ENCODE peak calls at places on chromosomes 13 and 19, in six cellular contexts. One of them, this sample, is unnamed. For H3K9me3 and H3K36me3, the result is how much of the 10 kb centered on the place peaks cover.

GRCh38 chr13:97140611-97141010 is 81.5 kb upstream of the MBNL2 start:
- DNase-seq in colonic mucosa: no peak
- DNase-seq in Caco-2: no peak
- DNase-seq in mammary epithelial cell: no peak
- DNase-seq in H1: no peak
- DNase-seq in ovary: no peak
- DNase-seq in this sample: no peak

GRCh38 chr19:10111405-10111811 is at the start of gene P2RY11:
- DNase-seq in colonic mucosa: no peak
- DNase-seq in Caco-2: no peak
- DNase-seq in mammary epithelial cell: no peak
- DNase-seq in H1: no peak
- DNase-seq in ovary: no peak
- DNase-seq in this sample: no peak

GRCh38 chr13:30409911-30410704 is 12.2 kb upstream of the UBE2L5 start:
- DNase-seq in colonic mucosa: no peak
- DNase-seq in Caco-2: no peak
- DNase-seq in mammary epithelial cell: peak
- DNase-seq in H1: no peak
- DNase-seq in ovary: peak
- DNase-seq in this sample: no peak

GRCh38 chr13:22278336-22278929 is 607.6 kb downstream of the FGF9 start:
- DNase-seq in colonic mucosa: peak
- DNase-seq in Caco-2: peak
- DNase-seq in mammary epithelial cell: peak
- DNase-seq in H1: peak
- DNase-seq in ovary: peak
- DNase-seq in this sample: no peak

GRCh38 chr13:33352023-33352422 is 66.5 kb upstream of the STARD13 start:
- DNase-seq in colonic mucosa: no peak
- DNase-seq in Caco-2: no peak
- DNase-seq in mammary epithelial cell: no peak
- DNase-seq in H1: no peak
- DNase-seq in ovary: no peak
- DNase-seq in this sample: no peak

GRCh38 chr19:55105237-55105636 is 12.2 kb downstream of the PPP1R12C start:
- DNase-seq in colonic mucosa: no peak
- DNase-seq in Caco-2: no peak
- DNase-seq in mammary epithelial cell: no peak
- DNase-seq in H1: no peak
- DNase-seq in ovary: no peak
- DNase-seq in this sample: no peak

GRCh38 chr19:1016647-1017114 is 4.2 kb downstream of the TMEM259 start:
- DNase-seq in colonic mucosa: peak
- DNase-seq in Caco-2: no peak
- DNase-seq in mammary epithelial cell: peak
- DNase-seq in H1: no peak
- DNase-seq in ovary: no peak
- DNase-seq in this sample: no peak

GRCh38 chr19:907183-907853 is 5.7 kb downstream of the R3HDM4 start:
- DNase-seq in colonic mucosa: no peak
- DNase-seq in Caco-2: no peak
- DNase-seq in mammary epithelial cell: no peak
- DNase-seq in H1: no peak
- DNase-seq in ovary: no peak
- DNase-seq in this sample: no peak

GRCh38 chr13:24293761-24294160 is 15.6 kb upstream of the C1QTNF9 start:
- DNase-seq in colonic mucosa: no peak
- DNase-seq in Caco-2: no peak
- DNase-seq in mammary epithelial cell: no peak
- DNase-seq in H1: no peak
- DNase-seq in ovary: no peak
- DNase-seq in this sample: no peak

GRCh38 chr19:14072535-14073231 is at the start of gene MISP3:
- DNase-seq in colonic mucosa: peak
- DNase-seq in Caco-2: peak
- DNase-seq in mammary epithelial cell: peak
- DNase-seq in H1: no peak
- DNase-seq in ovary: no peak
- DNase-seq in this sample: no peak

GRCh38 chr13:68369739-68370138 is 1139.6 kb upstream of the PCDH9 start:
- DNase-seq in colonic mucosa: no peak
- DNase-seq in Caco-2: no peak
- DNase-seq in mammary epithelial cell: no peak
- DNase-seq in H1: no peak
- DNase-seq in ovary: no peak
- DNase-seq in this sample: no peak

GRCh38 chr19:13401388-13401787 is 104.9 kb downstream of the CACNA1A start:
- DNase-seq in colonic mucosa: no peak
- DNase-seq in Caco-2: peak
- DNase-seq in mammary epithelial cell: peak
- DNase-seq in H1: no peak
- DNase-seq in ovary: no peak
- DNase-seq in this sample: no peak

GRCh38 chr13:106496072-106496997 is 39.1 kb downstream of the EFNB2 start:
- DNase-seq in colonic mucosa: no peak
- DNase-seq in Caco-2: no peak
- DNase-seq in mammary epithelial cell: no peak
- DNase-seq in H1: no peak
- DNase-seq in ovary: no peak
- DNase-seq in this sample: no peak

GRCh38 chr19:45179063-45179847 is 671 bp downstream of the BLOC1S3 start:
- DNase-seq in colonic mucosa: no peak
- DNase-seq in Caco-2: no peak
- DNase-seq in mammary epithelial cell: peak
- DNase-seq in H1: no peak
- DNase-seq in ovary: peak
- DNase-seq in this sample: no peak

GRCh38 chr13:53408847-53409568 is 380.4 kb downstream of the OLFM4 start:
- DNase-seq in colonic mucosa: no peak
- DNase-seq in Caco-2: no peak
- DNase-seq in mammary epithelial cell: no peak
- DNase-seq in H1: no peak
- DNase-seq in ovary: no peak
- DNase-seq in this sample: no peak

GRCh38 chr13:30577381-30577780 is 40.3 kb upstream of the USPL1 start:
- DNase-seq in colonic mucosa: no peak
- DNase-seq in Caco-2: no peak
- DNase-seq in mammary epithelial cell: peak
- DNase-seq in H1: no peak
- DNase-seq in ovary: no peak
- DNase-seq in this sample: no peak

GRCh38 chr19:2055871-2056809 is 5.1 kb upstream of the MKNK2 start:
- DNase-seq in colonic mucosa: peak
- DNase-seq in Caco-2: no peak
- DNase-seq in mammary epithelial cell: no peak
- DNase-seq in H1: no peak
- DNase-seq in ovary: peak
- DNase-seq in this sample: no peak

GRCh38 chr13:94123543-94123942 is 355.9 kb downstream of the DCT start:
- DNase-seq in colonic mucosa: no peak
- DNase-seq in Caco-2: no peak
- DNase-seq in mammary epithelial cell: no peak
- DNase-seq in H1: no peak
- DNase-seq in ovary: no peak
- DNase-seq in this sample: no peak

GRCh38 chr13:35789335-35790166 is 313.1 kb upstream of the MAB21L1 start:
- DNase-seq in colonic mucosa: no peak
- DNase-seq in Caco-2: no peak
- DNase-seq in mammary epithelial cell: peak
- DNase-seq in H1: no peak
- DNase-seq in ovary: no peak
- DNase-seq in this sample: no peak

GRCh38 chr13:32001392-32001768 is 30.2 kb upstream of the FRY start:
- DNase-seq in colonic mucosa: no peak
- DNase-seq in Caco-2: peak
- DNase-seq in mammary epithelial cell: peak
- DNase-seq in H1: no peak
- DNase-seq in ovary: no peak
- DNase-seq in this sample: no peak

GRCh38 chr13:112710855-112711527 is 21.2 kb downstream of the ATP11A start:
- DNase-seq in colonic mucosa: no peak
- DNase-seq in Caco-2: peak
- DNase-seq in mammary epithelial cell: no peak
- DNase-seq in H1: no peak
- DNase-seq in ovary: peak
- DNase-seq in this sample: no peak

GRCh38 chr19:2616741-2617392 is 85.6 kb downstream of the GNG7 start:
- DNase-seq in colonic mucosa: no peak
- DNase-seq in Caco-2: no peak
- DNase-seq in mammary epithelial cell: no peak
- DNase-seq in H1: no peak
- DNase-seq in ovary: no peak
- DNase-seq in this sample: no peak

GRCh38 chr19:45881082-45881908 is 4.6 kb downstream of the IRF2BP1 start:
- DNase-seq in colonic mucosa: peak
- DNase-seq in Caco-2: no peak
- DNase-seq in mammary epithelial cell: no peak
- DNase-seq in H1: no peak
- DNase-seq in ovary: no peak
- DNase-seq in this sample: no peak

GRCh38 chr13:56752630-56753029 is 388.1 kb upstream of the PRR20A start:
- DNase-seq in colonic mucosa: no peak
- DNase-seq in Caco-2: no peak
- DNase-seq in mammary epithelial cell: no peak
- DNase-seq in H1: no peak
- DNase-seq in ovary: no peak
- DNase-seq in this sample: no peak

GRCh38 chr13:44237276-44237767 is 136.3 kb upstream of the SERP2 start:
- DNase-seq in colonic mucosa: peak
- DNase-seq in Caco-2: no peak
- DNase-seq in mammary epithelial cell: peak
- DNase-seq in H1: no peak
- DNase-seq in ovary: peak
- DNase-seq in this sample: no peak

GRCh38 chr13:66805657-66806056 is 424.5 kb downstream of the PCDH9 start:
- DNase-seq in colonic mucosa: no peak
- DNase-seq in Caco-2: no peak
- DNase-seq in mammary epithelial cell: no peak
- DNase-seq in H1: no peak
- DNase-seq in ovary: no peak
- DNase-seq in this sample: no peak

GRCh38 chr19:1429750-1430149 is 8.4 kb upstream of the RPS15 start:
- DNase-seq in colonic mucosa: peak
- DNase-seq in Caco-2: peak
- DNase-seq in mammary epithelial cell: no peak
- DNase-seq in H1: no peak
- DNase-seq in ovary: no peak
- DNase-seq in this sample: no peak

GRCh38 chr19:7480222-7480974 is 8.4 kb downstream of the PEX11G start:
- DNase-seq in colonic mucosa: no peak
- DNase-seq in Caco-2: no peak
- DNase-seq in mammary epithelial cell: no peak
- DNase-seq in H1: no peak
- DNase-seq in ovary: no peak
- DNase-seq in this sample: no peak

GRCh38 chr19:40217027-40217810 is 965 bp downstream of the TTC9B start:
- DNase-seq in colonic mucosa: peak
- DNase-seq in Caco-2: peak
- DNase-seq in mammary epithelial cell: peak
- DNase-seq in H1: peak
- DNase-seq in ovary: no peak
- DNase-seq in this sample: no peak

GRCh38 chr19:13817615-13818371 is 22.6 kb downstream of the ZSWIM4 start:
- DNase-seq in colonic mucosa: peak
- DNase-seq in Caco-2: peak
- DNase-seq in mammary epithelial cell: no peak
- DNase-seq in H1: peak
- DNase-seq in ovary: no peak
- DNase-seq in this sample: no peak

GRCh38 chr13:98083507-98083906 is 59.4 kb upstream of the FARP1 start:
- DNase-seq in colonic mucosa: no peak
- DNase-seq in Caco-2: no peak
- DNase-seq in mammary epithelial cell: peak
- DNase-seq in H1: no peak
- DNase-seq in ovary: no peak
- DNase-seq in this sample: no peak

GRCh38 chr19:57599377-57599760 is 316 bp upstream of the ZNF530 start:
- DNase-seq in colonic mucosa: no peak
- DNase-seq in Caco-2: no peak
- DNase-seq in mammary epithelial cell: no peak
- DNase-seq in H1: no peak
- DNase-seq in ovary: no peak
- DNase-seq in this sample: no peak

GRCh38 chr19:57599761-57600383 is at the start of gene ZNF530:
- DNase-seq in colonic mucosa: peak
- DNase-seq in Caco-2: peak
- DNase-seq in mammary epithelial cell: peak
- DNase-seq in H1: peak
- DNase-seq in ovary: peak
- DNase-seq in this sample: peak
- H3K9me3 ChIP-seq in colonic mucosa: under half
- H3K9me3 ChIP-seq in Caco-2: under half
- H3K9me3 ChIP-seq in mammary epithelial cell: under half
- H3K9me3 ChIP-seq in H1: under half
- H3K9me3 ChIP-seq in ovary: under half
- H3K9me3 ChIP-seq in this sample: under half

GRCh38 chr19:58388175-58388526 is 1.1 kb downstream of the RPS5 start:
- DNase-seq in colonic mucosa: no peak
- DNase-seq in Caco-2: no peak
- DNase-seq in mammary epithelial cell: no peak
- DNase-seq in H1: no peak
- DNase-seq in ovary: no peak
- DNase-seq in this sample: no peak
- TF ChIP-seq CTCF in colonic mucosa: no peak
- TF ChIP-seq CTCF in Caco-2: no peak
- TF ChIP-seq CTCF in mammary epithelial cell: no peak
- TF ChIP-seq CTCF in H1: no peak
- TF ChIP-seq CTCF in ovary: no peak
- TF ChIP-seq CTCF in this sample: no peak

GRCh38 chr19:49107625-49108459 is 6.3 kb upstream of the LIN7B start:
- DNase-seq in colonic mucosa: no peak
- DNase-seq in Caco-2: no peak
- DNase-seq in mammary epithelial cell: no peak
- DNase-seq in H1: no peak
- DNase-seq in ovary: no peak
- DNase-seq in this sample: no peak
- H3K36me3 ChIP-seq in colonic mucosa: under half
- H3K36me3 ChIP-seq in Caco-2: under half
- H3K36me3 ChIP-seq in mammary epithelial cell: under half
- H3K36me3 ChIP-seq in H1: half or more
- H3K36me3 ChIP-seq in ovary: under half
- H3K36me3 ChIP-seq in this sample: under half

GRCh38 chr19:37045140-37045539 is 33.1 kb upstream of the ZNF420 start:
- DNase-seq in colonic mucosa: no peak
- DNase-seq in Caco-2: no peak
- DNase-seq in mammary epithelial cell: no peak
- DNase-seq in H1: no peak
- DNase-seq in ovary: no peak
- DNase-seq in this sample: no peak
- H3K9me3 ChIP-seq in colonic mucosa: under half
- H3K9me3 ChIP-seq in Caco-2: under half
- H3K9me3 ChIP-seq in mammary epithelial cell: under half
- H3K9me3 ChIP-seq in H1: under half
- H3K9me3 ChIP-seq in ovary: under half
- H3K9me3 ChIP-seq in this sample: under half

GRCh38 chr13:102930566-102930965 is 84.7 kb downstream of the ERCC5 start:
- DNase-seq in colonic mucosa: no peak
- DNase-seq in Caco-2: no peak
- DNase-seq in mammary epithelial cell: no peak
- DNase-seq in H1: no peak
- DNase-seq in ovary: no peak
- DNase-seq in this sample: no peak
- TF ChIP-seq CTCF in colonic mucosa: no peak
- TF ChIP-seq CTCF in Caco-2: no peak
- TF ChIP-seq CTCF in mammary epithelial cell: no peak
- TF ChIP-seq CTCF in H1: no peak
- TF ChIP-seq CTCF in ovary: no peak
- TF ChIP-seq CTCF in this sample: no peak

GRCh38 chr13:110702591-110703526 is 3.1 kb downstream of the CARS2 start:
- DNase-seq in colonic mucosa: no peak
- DNase-seq in Caco-2: no peak
- DNase-seq in mammary epithelial cell: no peak
- DNase-seq in H1: no peak
- DNase-seq in ovary: no peak
- DNase-seq in this sample: no peak
- H3K36me3 ChIP-seq in colonic mucosa: under half
- H3K36me3 ChIP-seq in Caco-2: under half
- H3K36me3 ChIP-seq in mammary epithelial cell: under half
- H3K36me3 ChIP-seq in H1: under half
- H3K36me3 ChIP-seq in ovary: under half
- H3K36me3 ChIP-seq in this sample: under half

This sample was measured in esophagus squamous epithelium.